ENCODE peak calls at places on chromosomes 5 and 9, in seven cellular contexts. Z is H1, C is SK-N-SH, Y is HepG2, A is HCT116, L is K562, G is GM12878. M is an unnamed sample. For H3K4me1, the result is how much of the 10 kb centered on the place peaks cover.

GRCh38 chr5:177535125-177535524 is 18.4 kb upstream of the DDX41 start:
- DNase-seq in Z (no peak), C (no peak), Y (no peak), A (no peak), L (no peak), G (no peak), M (no peak)

GRCh38 chr9:4704129-4704528 is 24.8 kb downstream of the CDC37L1 start:
- DNase-seq in Z (no peak), C (no peak), Y (no peak), A (no peak), L (no peak), G (no peak), M (no peak)

GRCh38 chr9:131671150-131671549 is 68.7 kb downstream of the RAPGEF1 start:
- DNase-seq in Z (no peak), C (no peak), Y (no peak), A (no peak), L (no peak), G (no peak), M (no peak)

GRCh38 chr5:167565555-167565954 is 725.9 kb upstream of the WWC1 start:
- DNase-seq in Z (no peak), C (peak), Y (no peak), A (no peak), L (no peak), G (no peak), M (no peak)

GRCh38 chr5:1933364-1934055 is 50.8 kb upstream of the IRX4 start:
- DNase-seq in Z (no peak), C (no peak), Y (no peak), A (peak), L (no peak), G (no peak), M (no peak)

GRCh38 chr5:150723845-150724244 is 23.0 kb upstream of the RBM22 start:
- DNase-seq in Z (no peak), C (no peak), Y (no peak), A (no peak), L (no peak), G (no peak), M (no peak)

GRCh38 chr9:70060883-70061507 is 17.3 kb downstream of the MAMDC2 start:
- DNase-seq in Z (no peak), C (no peak), Y (no peak), A (no peak), L (no peak), G (no peak), M (no peak)

GRCh38 chr9:137837345-137838278 is 40.0 kb upstream of the CACNA1B start:
- DNase-seq in Z (no peak), C (peak), Y (no peak), A (no peak), L (no peak), G (no peak), M (no peak)

GRCh38 chr5:57855831-57856230 is 373.2 kb upstream of the ACTBL2 start:
- DNase-seq in Z (no peak), C (no peak), Y (no peak), A (no peak), L (no peak), G (no peak), M (no peak)

GRCh38 chr5:148733601-148734438 is 79.5 kb upstream of the HTR4 start:
- DNase-seq in Z (peak), C (peak), Y (peak), A (peak), L (peak), G (no peak), M (peak)

GRCh38 chr9:257957-258356 is 43.3 kb downstream of the DOCK8 start:
- DNase-seq in Z (no peak), C (no peak), Y (no peak), A (no peak), L (no peak), G (no peak), M (no peak)

GRCh38 chr5:119316116-119316515 is 39.7 kb upstream of the TNFAIP8 start:
- DNase-seq in Z (no peak), C (no peak), Y (no peak), A (no peak), L (no peak), G (no peak), M (no peak)

GRCh38 chr9:138053321-138053868 is 175.8 kb downstream of the CACNA1B start:
- DNase-seq in Z (peak), C (peak), Y (no peak), A (peak), L (peak), G (no peak), M (no peak)

GRCh38 chr5:67453526-67453925 is 256.9 kb upstream of the CD180 start:
- DNase-seq in Z (no peak), C (no peak), Y (no peak), A (no peak), L (no peak), G (no peak), M (no peak)

GRCh38 chr5:137148128-137148527 is 351.0 kb downstream of the SPOCK1 start:
- DNase-seq in Z (no peak), C (no peak), Y (no peak), A (no peak), L (no peak), G (no peak), M (no peak)

GRCh38 chr9:116198344-116198743 is 44.8 kb downstream of the PAPPA start:
- DNase-seq in Z (no peak), C (no peak), Y (no peak), A (no peak), L (no peak), G (no peak), M (no peak)

GRCh38 chr5:173843800-173844199 is 44.3 kb upstream of the CPEB4 start:
- DNase-seq in Z (no peak), C (no peak), Y (no peak), A (no peak), L (no peak), G (no peak), M (no peak)

DNA sequence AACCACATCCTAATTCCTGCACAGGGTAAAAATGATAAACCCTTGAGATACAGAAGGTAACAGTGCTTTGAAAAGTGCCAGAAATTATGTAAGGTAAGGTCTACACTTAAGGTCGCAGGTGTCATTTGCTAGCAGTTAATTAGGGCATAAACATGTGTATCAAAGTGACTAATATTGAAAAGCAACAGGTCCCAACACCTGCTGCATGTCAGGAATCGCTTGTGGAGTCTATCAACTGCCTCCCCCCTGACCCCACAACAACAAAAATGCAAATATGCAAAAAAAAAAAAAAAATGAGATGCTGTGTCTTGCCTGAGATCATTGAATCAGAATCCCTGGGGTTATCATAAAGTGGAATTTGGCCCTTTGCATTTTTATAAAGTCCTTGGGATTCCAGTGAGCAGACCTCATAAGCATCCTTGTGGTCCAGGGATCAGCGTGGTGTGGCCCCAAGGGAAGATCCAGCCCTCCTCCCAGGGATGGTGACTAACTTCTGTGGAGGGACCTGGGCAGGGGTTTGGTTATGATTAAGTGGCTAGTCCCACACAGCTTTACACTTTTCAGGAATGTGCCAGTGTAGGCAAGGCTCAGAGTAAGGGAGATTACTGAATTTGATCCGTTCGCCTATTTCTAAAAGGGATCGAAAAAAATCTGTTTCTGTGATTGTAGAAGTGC is 92.5 kb upstream of the TNFSF8 start:
- DNase-seq in Z (no peak), C (no peak), Y (no peak), A (no peak), L (no peak), G (no peak), M (no peak)
- TF ChIP-seq YY1 in Z (no peak), C (no peak), Y (no peak), A (no peak), L (no peak), G (no peak), M (no peak)

GRCh38 chr5:16540421-16540820 is 74.8 kb upstream of the ZNF622 start:
- DNase-seq in Z (no peak), C (no peak), Y (no peak), A (no peak), L (no peak), G (no peak), M (no peak)
- H3K4me1 ChIP-seq in Z (under half), C (under half), Y (under half), A (under half), L (under half), G (under half), M (under half)

DNA sequence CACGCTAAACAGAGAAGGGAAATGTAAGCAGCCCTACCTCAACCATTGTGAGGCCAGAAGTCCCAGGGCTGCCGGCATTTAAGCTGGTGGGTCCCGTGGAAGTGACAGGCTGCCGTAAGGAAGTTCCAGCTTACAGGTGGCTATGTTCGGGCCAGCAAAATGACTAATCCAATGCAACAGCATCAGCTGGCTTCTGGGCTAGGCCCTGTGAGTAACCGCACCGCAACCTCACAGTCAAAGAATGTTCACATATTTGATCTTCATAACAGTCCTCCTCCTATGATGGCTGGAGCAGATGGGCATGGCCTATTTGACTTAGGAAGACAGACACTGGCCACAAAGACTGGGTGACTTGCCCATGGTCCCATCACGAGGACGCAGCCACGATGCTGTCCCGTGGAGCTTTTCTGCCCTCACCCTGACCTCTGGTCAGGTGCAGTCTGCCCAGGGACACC is 88.2 kb downstream of the LIFR start:
- DNase-seq in Z (no peak), C (no peak), Y (peak), A (peak), L (no peak), G (no peak), M (no peak)
- TF ChIP-seq YY1 in Z (no peak), C (peak), Y (no peak), A (no peak), L (no peak), G (no peak), M (no peak)

GRCh38 chr5:76804266-76804665 is 14.6 kb upstream of the F2RL1 start:
- DNase-seq in Z (no peak), C (no peak), Y (peak), A (peak), L (no peak), G (no peak), M (no peak)
- H3K4me1 ChIP-seq in Z (under half), C (under half), Y (under half), A (half or more), L (under half), G (under half), M (under half)

GRCh38 chr5:41252036-41252435 is 38.7 kb upstream of the C6 start:
- DNase-seq in Z (no peak), C (no peak), Y (no peak), A (no peak), L (no peak), G (no peak), M (no peak)
- TF ChIP-seq YY1 in Z (no peak), C (no peak), Y (no peak), A (no peak), L (no peak), G (no peak), M (no peak)

DNA sequence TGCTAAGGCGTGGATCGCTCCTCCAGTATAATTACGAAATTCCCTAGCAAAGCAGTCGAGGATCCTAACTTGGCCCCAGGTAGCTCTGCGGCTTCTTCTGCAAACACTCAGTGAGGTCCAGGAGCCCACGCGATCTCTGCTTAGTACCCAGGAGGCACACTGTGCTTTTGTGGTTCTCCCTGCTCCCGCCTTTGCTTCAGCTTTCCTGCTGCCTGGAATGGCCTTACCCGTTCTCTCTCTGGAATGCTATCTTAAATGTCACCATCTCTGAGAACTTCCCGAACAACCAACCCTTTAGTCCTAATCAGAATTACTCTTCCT is 639 bp downstream of the INVS start:
- DNase-seq in Z (no peak), C (peak), Y (peak), A (peak), L (peak), G (no peak), M (peak)
- H3K4me1 ChIP-seq in Z (under half), C (under half), Y (under half), A (under half), L (under half), G (under half), M (under half)

GRCh38 chr5:60338846-60339245 is 361.1 kb downstream of the DEPDC1B start:
- DNase-seq in Z (no peak), C (no peak), Y (no peak), A (no peak), L (no peak), G (no peak), M (no peak)

GRCh38 chr5:60340326-60340725 is 359.6 kb downstream of the DEPDC1B start:
- DNase-seq in Z (no peak), C (no peak), Y (no peak), A (no peak), L (no peak), G (no peak), M (no peak)

GRCh38 chr5:60343102-60343501 is 356.9 kb downstream of the DEPDC1B start:
- DNase-seq in Z (no peak), C (no peak), Y (no peak), A (no peak), L (no peak), G (no peak), M (no peak)

GRCh38 chr5:60339691-60340191 is 360.2 kb downstream of the DEPDC1B start:
- DNase-seq in Z (no peak), C (no peak), Y (no peak), A (no peak), L (no peak), G (no peak), M (no peak)

GRCh38 chr5:60340965-60341471 is 358.9 kb downstream of the DEPDC1B start:
- DNase-seq in Z (no peak), C (no peak), Y (no peak), A (no peak), L (no peak), G (peak), M (no peak)
- TF ChIP-seq YY1 in Z (no peak), C (no peak), Y (no peak), A (no peak), L (no peak), G (no peak), M (no peak)

M was measured in NT2/D1.